ENCODE peak calls at places on chromosomes 11 and 22, in seven cellular contexts. B is H9, C is HCT116, Q is PC-3, P is GM23338, O is OCI-LY7, U is endothelial cell of umbilical vein. M is an unnamed sample.

GRCh38 chr22:22576244-22576988 is 17.4 kb upstream of the PRAME start:
- DNase-seq in B (peak; percentile 79), C (peak; percentile 29), Q (peak; percentile 64), P (peak; percentile 84), O (peak; percentile 58), U (peak; percentile 31), M (peak; percentile 16)

GRCh38 chr11:102615894-102616432 is 9.2 kb downstream of the MMP20 start:
- DNase-seq in B (no peak), C (no peak), Q (no peak), P (no peak), O (no peak), U (no peak), M (no peak)

GRCh38 chr11:114821626-114822025 is 143.3 kb downstream of the NXPE2 start:
- DNase-seq in B (peak; percentile 65), C (no peak), Q (peak; percentile 24), P (peak; percentile 45), O (no peak), U (no peak), M (no peak)

GRCh38 chr11:129247129-129247528 is 55.0 kb upstream of the ARHGAP32 start:
- DNase-seq in B (no peak), C (no peak), Q (peak; percentile 74), P (no peak), O (no peak), U (peak; percentile 32), M (no peak)

GRCh38 chr11:18634140-18635032 is at the start of gene SPTY2D1:
- DNase-seq in B (peak; percentile 99), C (peak; percentile 99), Q (peak; percentile 98), P (peak; percentile 100), O (peak; percentile 100), U (peak; percentile 99), M (peak; percentile 99)

GRCh38 chr11:46001427-46002049 is 79.1 kb downstream of the LARGE2 start:
- DNase-seq in B (peak; percentile 42), C (no peak), Q (no peak), P (peak; percentile 92), O (no peak), U (peak; percentile 44), M (no peak)

GRCh38 chr22:45450101-45450785 is 36.8 kb downstream of the RIBC2 start:
- DNase-seq in B (no peak), C (no peak), Q (no peak), P (no peak), O (no peak), U (no peak), M (no peak)

GRCh38 chr11:67642490-67643120 is 3.0 kb upstream of the TBX10 start:
- DNase-seq in B (no peak), C (no peak), Q (no peak), P (no peak), O (no peak), U (no peak), M (no peak)

GRCh38 chr11:115201121-115201792 is 303.0 kb downstream of the CADM1 start:
- DNase-seq in B (no peak), C (no peak), Q (no peak), P (no peak), O (no peak), U (no peak), M (peak; percentile 99)

GRCh38 chr11:7892751-7893356 is 38.2 kb downstream of the OR10A6 start:
- DNase-seq in B (no peak), C (peak; percentile 22), Q (peak; percentile 81), P (peak; percentile 85), O (peak; percentile 84), U (peak; percentile 68), M (peak; percentile 83)

GRCh38 chr11:124667601-124668000 is 5.9 kb downstream of the SIAE start:
- DNase-seq in B (no peak), C (no peak), Q (no peak), P (no peak), O (no peak), U (no peak), M (no peak)

GRCh38 chr11:124669193-124669592 is 4.3 kb downstream of the SIAE start:
- DNase-seq in B (peak; percentile 51), C (peak; percentile 28), Q (peak; percentile 76), P (peak; percentile 62), O (peak; percentile 59), U (peak; percentile 64), M (peak; percentile 30)

GRCh38 chr11:124672531-124673215 is 866 bp downstream of the SIAE start:
- DNase-seq in B (no peak), C (no peak), Q (no peak), P (no peak), O (peak; percentile 11), U (no peak), M (no peak)

GRCh38 chr11:124673333-124674167 is at the start of the genes SIAE and SPA17:
- DNase-seq in B (peak; percentile 97), C (peak; percentile 94), Q (peak; percentile 94), P (peak; percentile 96), O (peak; percentile 93), U (peak; percentile 97), M (peak; percentile 98)

DNA sequence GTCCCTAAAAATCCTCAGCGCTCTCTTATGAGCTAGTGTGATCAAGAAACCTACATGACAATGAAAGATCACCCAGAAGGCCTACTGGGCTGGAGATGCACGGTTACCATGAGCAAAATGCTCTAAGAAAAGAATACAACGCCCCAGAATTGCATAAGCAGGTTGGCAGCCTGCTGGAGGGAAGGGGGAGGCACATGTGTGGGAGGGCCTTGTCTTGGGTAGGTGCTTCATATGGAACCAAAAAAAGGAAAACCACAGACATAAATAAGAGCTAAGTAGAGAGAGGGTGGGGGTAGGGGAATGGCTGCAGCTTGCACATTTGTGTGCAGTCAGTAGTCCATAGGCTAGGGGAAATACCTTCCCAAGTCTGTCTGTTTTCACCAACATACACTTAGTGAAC is 2.8 kb downstream of the SIAE start:
- DNase-seq in B (no peak), C (no peak), Q (peak; percentile 28), P (peak; percentile 20), O (peak; percentile 51), U (no peak), M (peak; percentile 24)
- TF ChIP-seq CTCF in B (peak; percentile 11), C (no peak), Q (no peak), P (no peak), O (no peak), U (no peak), M (no peak)

DNA sequence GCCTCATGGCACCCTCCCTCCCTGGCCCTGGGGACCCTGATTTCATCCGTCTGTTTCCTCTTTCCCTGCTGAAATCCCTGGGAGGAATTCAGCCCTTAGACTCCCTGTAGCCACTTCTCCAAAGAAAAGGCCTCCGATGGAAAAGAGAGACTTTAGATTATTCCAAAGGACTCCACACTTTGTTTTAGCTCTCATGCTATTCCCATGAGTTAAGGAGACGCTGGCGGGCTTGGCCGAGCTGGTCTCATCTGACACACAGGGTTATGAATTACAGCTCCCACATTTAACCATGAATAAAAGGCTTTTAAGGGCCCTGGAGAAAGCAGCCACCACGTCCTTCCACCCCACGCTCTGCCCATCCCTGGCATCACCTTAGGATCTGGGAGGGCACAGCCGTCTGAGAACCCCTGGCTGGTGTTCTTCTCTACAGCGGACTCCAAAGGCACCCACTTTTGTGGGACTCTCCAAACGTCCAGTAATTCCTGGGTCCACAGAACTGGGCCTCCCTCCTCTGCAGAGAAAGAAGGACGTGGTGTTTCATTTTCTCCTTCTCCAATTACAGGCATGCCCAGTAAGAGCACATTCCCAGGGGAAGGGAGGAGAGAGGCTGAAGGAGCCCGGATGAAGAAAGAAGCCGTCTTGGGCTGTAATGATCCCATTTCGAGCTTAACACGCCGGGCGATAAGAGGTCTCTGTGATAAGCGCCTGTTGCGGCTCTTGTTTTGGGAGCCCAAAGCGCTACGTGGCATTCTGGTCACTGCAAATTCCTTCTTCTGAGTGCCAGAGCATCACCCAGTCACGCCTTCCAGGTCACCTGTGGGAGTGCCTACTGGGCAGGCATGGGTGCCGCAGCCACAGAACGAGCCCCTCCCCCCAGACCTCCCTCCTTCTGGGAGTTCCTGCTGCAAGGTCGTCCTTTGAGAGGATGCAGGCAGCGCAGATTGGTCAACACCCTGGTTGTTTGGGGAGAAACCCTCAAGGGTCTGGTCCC is 57.3 kb downstream of the ANO1 start:
- DNase-seq in B (no peak), C (no peak), Q (no peak), P (no peak), O (no peak), U (no peak), M (peak; percentile 20)
- H2AFZ ChIP-seq in B (no peak overlapping the region), C (no peak overlapping the region), Q (no peak overlapping the region), P (peak overlapping the region; percentile 38), O (no peak overlapping the region), U (no peak overlapping the region), M (no peak overlapping the region)

GRCh38 chr11:40190294-40190693 is 1269.2 kb downstream of the LRRC4C start:
- DNase-seq in B (no peak), C (no peak), Q (no peak), P (no peak), O (no peak), U (no peak), M (no peak)

GRCh38 chr11:40188848-40189247 is 1270.6 kb downstream of the LRRC4C start:
- DNase-seq in B (no peak), C (no peak), Q (no peak), P (no peak), O (no peak), U (no peak), M (no peak)

GRCh38 chr11:40186401-40187091 is 1272.9 kb downstream of the LRRC4C start:
- DNase-seq in B (no peak), C (no peak), Q (no peak), P (no peak), O (no peak), U (no peak), M (peak; percentile 11)

GRCh38 chr11:40185793-40186192 is 1273.7 kb downstream of the LRRC4C start:
- DNase-seq in B (no peak), C (no peak), Q (no peak), P (no peak), O (no peak), U (no peak), M (no peak)

GRCh38 chr11:40187092-40187403 is 1272.4 kb downstream of the LRRC4C start:
- DNase-seq in B (no peak), C (no peak), Q (no peak), P (no peak), O (no peak), U (no peak), M (no peak)
- H3K27ac ChIP-seq in B (no peak overlapping the region), C (no peak overlapping the region), Q (no peak overlapping the region), P (no peak overlapping the region), O (no peak overlapping the region), U (no peak overlapping the region), M (no peak overlapping the region)

DNA sequence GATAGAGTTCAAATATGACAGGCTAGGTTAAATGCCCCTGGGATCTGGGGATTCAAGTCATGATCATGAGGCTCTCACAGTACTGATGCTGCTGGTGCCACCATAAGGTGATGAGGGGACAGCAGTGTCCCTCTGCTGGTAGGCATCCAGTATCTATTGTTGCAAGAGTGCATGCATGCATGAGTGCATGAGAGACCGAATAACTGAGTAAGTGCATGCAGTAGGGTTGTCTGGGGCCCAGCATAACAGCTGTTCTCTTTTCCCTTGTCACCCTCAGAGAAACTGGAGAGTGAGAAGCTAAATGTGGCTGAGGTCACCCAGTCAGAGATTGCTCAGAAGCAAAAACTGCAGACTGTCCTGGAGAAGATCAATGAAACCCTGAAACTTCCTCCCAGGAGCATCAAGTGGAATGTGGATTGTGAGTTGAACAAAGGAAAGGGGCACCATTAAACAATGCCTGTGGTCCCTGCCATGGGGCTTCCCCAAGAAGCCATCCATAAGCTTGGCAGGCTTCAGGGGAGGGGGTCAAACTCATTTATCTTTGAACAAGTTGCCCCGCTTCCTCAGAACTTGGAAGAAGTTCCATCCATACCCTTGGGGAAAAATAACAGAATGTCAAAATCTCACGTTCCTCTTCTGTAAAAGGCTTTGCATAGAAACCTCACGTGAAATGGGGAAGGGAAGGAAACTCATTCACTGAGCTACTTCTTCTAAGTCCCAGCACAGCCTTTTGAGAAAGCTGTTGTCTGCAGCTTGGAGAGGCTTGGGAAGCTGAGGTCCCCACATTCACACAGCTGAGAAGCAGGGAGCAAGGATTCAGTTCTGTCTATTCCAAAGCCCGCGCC is 119.0 kb downstream of the PARVA start:
- DNase-seq in B (peak; percentile 41), C (peak; percentile 18), Q (no peak), P (peak; percentile 27), O (no peak), U (no peak), M (peak; percentile 32)
- TF ChIP-seq CTCF in B (peak; percentile 44), C (peak; percentile 64), Q (peak; percentile 44), P (peak; percentile 49), O (no peak), U (no peak), M (no peak)

M was measured in fibroblast of lung.